ENCODE peak calls at places on chromosomes 16 and 17, in six cellular contexts. E is AG08396, O is astrocyte of the cerebellum, A is brain microvascular endothelial cell, I is small intestine, G is GM03348. R is an unnamed sample.

GRCh38 chr16:27745348-27745747 is 195.4 kb downstream of the KATNIP start:
- DNase-seq in E (no peak), O (no peak), A (peak), I (no peak), G (no peak), R (no peak)

GRCh38 chr17:43308999-43309398 is 75.2 kb upstream of the RNU2-1 start:
- DNase-seq in E (no peak), O (no peak), A (no peak), I (no peak), G (no peak), R (no peak)

GRCh38 chr17:76907352-76907751 is 39.1 kb downstream of the MGAT5B start:
- DNase-seq in E (no peak), O (no peak), A (no peak), I (no peak), G (no peak), R (no peak)

GRCh38 chr16:4264546-4264945 is 8.3 kb downstream of the TFAP4 start:
- DNase-seq in E (peak), O (no peak), A (no peak), I (peak), G (peak), R (no peak)

GRCh38 chr16:56408379-56409098 is 16.8 kb downstream of the AMFR start:
- DNase-seq in E (no peak), O (no peak), A (no peak), I (peak), G (no peak), R (peak)

GRCh38 chr16:90057738-90058173 is 19.4 kb downstream of the PRDM7 start:
- DNase-seq in E (no peak), O (no peak), A (peak), I (no peak), G (peak), R (peak)

GRCh38 chr17:7885357-7886226 is 3.0 kb upstream of the CHD3 start:
- DNase-seq in E (peak), O (no peak), A (no peak), I (no peak), G (peak), R (peak)

GRCh38 chr17:18267927-18268711 is 7.7 kb downstream of the MIEF2 start:
- DNase-seq in E (no peak), O (no peak), A (no peak), I (no peak), G (no peak), R (peak)

GRCh38 chr16:88611220-88611821 is 27.1 kb upstream of the IL17C start:
- DNase-seq in E (no peak), O (no peak), A (no peak), I (no peak), G (no peak), R (no peak)

GRCh38 chr16:85879975-85880831 is 18.8 kb upstream of the IRF8 start:
- DNase-seq in E (no peak), O (no peak), A (no peak), I (no peak), G (no peak), R (no peak)

GRCh38 chr16:53372942-53373871 is 61.1 kb upstream of the RBL2 start:
- DNase-seq in E (no peak), O (no peak), A (no peak), I (peak), G (no peak), R (no peak)

GRCh38 chr17:17887752-17888304 is 51.0 kb upstream of the SREBF1 start:
- DNase-seq in E (no peak), O (no peak), A (no peak), I (no peak), G (no peak), R (no peak)

GRCh38 chr16:88059701-88060386 is 108.6 kb downstream of the BANP start:
- DNase-seq in E (no peak), O (no peak), A (no peak), I (no peak), G (no peak), R (no peak)

GRCh38 chr16:71712501-71712900 is 12.0 kb downstream of the PHLPP2 start:
- DNase-seq in E (no peak), O (no peak), A (no peak), I (no peak), G (no peak), R (no peak)

GRCh38 chr17:37305406-37305905 is 70.3 kb upstream of the C17orf78 start:
- DNase-seq in E (no peak), O (no peak), A (no peak), I (no peak), G (no peak), R (no peak)

GRCh38 chr17:30323895-30324319 is 9.9 kb downstream of the TMIGD1 start:
- DNase-seq in E (no peak), O (peak), A (peak), I (peak), G (no peak), R (no peak)

GRCh38 chr17:40611840-40612509 is 35.6 kb downstream of the SMARCE1 start:
- DNase-seq in E (no peak), O (no peak), A (no peak), I (no peak), G (no peak), R (no peak)

GRCh38 chr17:50196826-50197225 is 4.6 kb downstream of the COL1A1 start:
- DNase-seq in E (no peak), O (no peak), A (no peak), I (no peak), G (no peak), R (no peak)

GRCh38 chr16:67425046-67425445 is 5.9 kb upstream of the HSD11B2 start:
- DNase-seq in E (no peak), O (no peak), A (no peak), I (no peak), G (no peak), R (no peak)

GRCh38 chr16:2985893-2986355 is 5.7 kb upstream of the PKMYT1 start:
- DNase-seq in E (no peak), O (no peak), A (no peak), I (no peak), G (no peak), R (no peak)

GRCh38 chr17:52147431-52147830 is 11.1 kb downstream of the CA10 start:
- DNase-seq in E (no peak), O (no peak), A (no peak), I (no peak), G (no peak), R (no peak)

GRCh38 chr17:47663997-47664941 is 14.6 kb downstream of the KPNB1 start:
- DNase-seq in E (peak), O (peak), A (peak), I (peak), G (peak), R (peak)

GRCh38 chr17:15966879-15967248 is 21.9 kb downstream of the ADORA2B start:
- DNase-seq in E (no peak), O (no peak), A (no peak), I (no peak), G (no peak), R (no peak)

GRCh38 chr16:67277999-67278772 is 1.1 kb upstream of the PLEKHG4 start:
- DNase-seq in E (peak), O (peak), A (peak), I (peak), G (peak), R (peak)

GRCh38 chr17:7173687-7174602 is 5.2 kb downstream of the ASGR1 start:
- DNase-seq in E (peak), O (no peak), A (no peak), I (peak), G (no peak), R (peak)